ENCODE peak calls at places on chromosomes 6 and 20, in four cellular contexts. Y, O, U and L are unnamed samples.

GRCh38 chr6:135257641-135258405 is 76.7 kb downstream of the MYB start:
- DNase-seq in Y (no peak), U (no peak), O (no peak), L (no peak)

GRCh38 chr20:18637296-18637695 is 49.4 kb downstream of the DTD1 start:
- DNase-seq in O (no peak), U (no peak), Y (no peak), L (no peak)

GRCh38 chr6:1191141-1191630 is 120.7 kb upstream of the FOXQ1 start:
- DNase-seq in O (no peak), Y (no peak), U (no peak), L (no peak)

GRCh38 chr6:170211404-170212025 is 79.4 kb downstream of the DLL1 start:
- DNase-seq in U (no peak), Y (no peak), O (no peak), L (no peak)

GRCh38 chr6:119333707-119334295 is 15.8 kb downstream of the MAN1A1 start:
- DNase-seq in O (no peak), U (no peak), Y (no peak), L (no peak)

GRCh38 chr6:80445752-80446151 is 339.3 kb downstream of the BCKDHB start:
- DNase-seq in Y (no peak), O (no peak), U (no peak), L (no peak)

GRCh38 chr20:40809361-40809760 is 120.3 kb upstream of the MAFB start:
- DNase-seq in U (no peak), Y (no peak), O (no peak), L (no peak)

GRCh38 chr6:41092421-41093140 is 19.8 kb downstream of the NFYA start:
- DNase-seq in Y (no peak), O (no peak), U (no peak), L (no peak)

GRCh38 chr6:144595266-144595665 is 310.1 kb downstream of the UTRN start:
- DNase-seq in U (no peak), O (no peak), Y (no peak), L (no peak)

GRCh38 chr6:167255918-167256553 is 35.1 kb upstream of the UNC93A start:
- DNase-seq in Y (no peak), O (no peak), U (no peak), L (no peak)

GRCh38 chr6:56510984-56511531 is 131.6 kb downstream of the DST start:
- DNase-seq in Y (peak; percentile 46), O (no peak), U (no peak), L (no peak)

GRCh38 chr6:143187173-143187908 is 126.7 kb downstream of the AIG1 start:
- DNase-seq in O (no peak), Y (no peak), U (no peak), L (no peak)

GRCh38 chr6:16723833-16724232 is 37.4 kb downstream of the ATXN1 start:
- DNase-seq in O (no peak), U (no peak), Y (no peak), L (no peak)

GRCh38 chr6:110953633-110954303 is 4.7 kb upstream of the GTF3C6 start:
- DNase-seq in O (no peak), U (no peak), Y (no peak), L (no peak)

GRCh38 chr20:53839423-53840176 is 230.8 kb downstream of the BCAS1 start:
- DNase-seq in Y (no peak), U (peak; percentile 96), O (peak; percentile 95), L (no peak)

GRCh38 chr20:61120595-61121515 is 131.2 kb upstream of the CDH4 start:
- DNase-seq in O (peak; percentile 65), Y (no peak), U (no peak), L (no peak)

GRCh38 chr6:157393667-157394329 is 12.8 kb downstream of the ZDHHC14 start:
- DNase-seq in Y (peak; percentile 61), U (no peak), O (no peak), L (no peak)

GRCh38 chr6:17985934-17986655 is 1.3 kb downstream of the KIF13A start:
- DNase-seq in U (no peak), O (no peak), Y (no peak), L (no peak)

GRCh38 chr6:47353822-47354221 is 44.1 kb upstream of the TNFRSF21 start:
- DNase-seq in O (peak; percentile 52), U (no peak), Y (no peak), L (no peak)

GRCh38 chr20:41316602-41317535 is 662 bp downstream of the ZHX3 start:
- DNase-seq in Y (peak; percentile 91), O (peak; percentile 58), U (no peak), L (peak; percentile 79)

GRCh38 chr6:137495652-137496391 is 1.6 kb upstream of the OLIG3 start:
- DNase-seq in Y (no peak), O (no peak), U (no peak), L (peak; percentile 11)
- TF ChIP-seq SPI1 in Y (no peak), O (no peak), U (no peak), L (no peak)

GRCh38 chr6:7238900-7239589 is 74.0 kb downstream of the SSR1 start:
- DNase-seq in U (no peak), O (peak; percentile 89), Y (peak; percentile 86), L (no peak)
- TF ChIP-seq SPI1 in U (no peak), O (no peak), Y (no peak), L (no peak)

GRCh38 chr20:63766695-63767426 is 27.3 kb downstream of the SLC2A4RG start:
- DNase-seq in Y (no peak), O (no peak), U (no peak), L (no peak)

GRCh38 chr20:63767886-63768285 is 28.3 kb downstream of the SLC2A4RG start:
- DNase-seq in U (no peak), O (no peak), Y (no peak), L (no peak)

GRCh38 chr20:63767456-63767855 is 27.9 kb downstream of the SLC2A4RG start:
- DNase-seq in Y (no peak), U (no peak), O (no peak), L (no peak)

GRCh38 chr20:63765918-63766317 is 26.3 kb downstream of the SLC2A4RG start:
- DNase-seq in U (no peak), O (no peak), Y (no peak), L (no peak)

DNA sequence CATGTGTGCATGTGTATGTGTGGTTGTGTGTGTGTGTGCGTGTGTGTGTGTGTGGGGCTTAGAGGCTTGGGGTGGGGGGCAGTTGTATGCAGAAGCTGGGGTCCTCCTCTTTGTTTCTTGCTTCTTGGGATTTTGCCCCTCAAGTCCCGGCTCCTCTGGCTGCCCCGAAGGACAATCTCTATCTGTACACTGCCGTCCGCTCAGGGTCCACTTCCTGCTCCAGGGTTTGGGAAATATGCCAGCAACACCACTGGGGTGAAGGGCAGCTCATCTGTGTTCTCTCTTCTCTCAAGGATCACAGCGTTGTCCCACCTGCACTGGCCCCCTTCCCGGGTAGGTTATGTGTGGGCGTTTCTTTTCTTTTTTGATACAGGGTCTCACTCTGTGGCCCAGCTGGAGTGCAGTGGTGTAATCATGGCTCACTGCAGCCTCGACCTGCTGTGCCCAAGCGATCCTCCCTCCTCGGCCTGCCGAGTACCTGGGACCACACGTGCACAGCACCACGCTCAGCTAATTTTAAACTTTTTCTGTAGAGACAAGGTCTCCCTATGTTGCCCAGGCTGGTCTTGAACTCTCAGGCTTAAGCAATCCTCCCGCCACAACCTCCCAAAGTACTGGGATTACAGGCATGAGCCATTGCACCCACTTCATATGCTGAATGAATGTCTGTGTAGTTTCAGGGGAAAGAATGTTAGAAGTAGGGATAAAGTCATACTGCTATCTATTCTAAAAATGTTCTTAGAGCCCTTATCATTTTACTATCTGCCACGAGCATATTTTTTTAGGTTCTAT is 25.7 kb downstream of the SLC2A4RG start:
- DNase-seq in Y (no peak), U (no peak), O (no peak), L (no peak)
- TF ChIP-seq SPI1 in Y (no peak), U (no peak), O (no peak), L (no peak)

GRCh38 chr6:100271625-100272024 is 193.1 kb downstream of the SIM1 start:
- DNase-seq in Y (peak; percentile 46), O (no peak), U (no peak), L (no peak)
- TF ChIP-seq SPI1 in Y (no peak), O (no peak), U (no peak), L (no peak)

DNA sequence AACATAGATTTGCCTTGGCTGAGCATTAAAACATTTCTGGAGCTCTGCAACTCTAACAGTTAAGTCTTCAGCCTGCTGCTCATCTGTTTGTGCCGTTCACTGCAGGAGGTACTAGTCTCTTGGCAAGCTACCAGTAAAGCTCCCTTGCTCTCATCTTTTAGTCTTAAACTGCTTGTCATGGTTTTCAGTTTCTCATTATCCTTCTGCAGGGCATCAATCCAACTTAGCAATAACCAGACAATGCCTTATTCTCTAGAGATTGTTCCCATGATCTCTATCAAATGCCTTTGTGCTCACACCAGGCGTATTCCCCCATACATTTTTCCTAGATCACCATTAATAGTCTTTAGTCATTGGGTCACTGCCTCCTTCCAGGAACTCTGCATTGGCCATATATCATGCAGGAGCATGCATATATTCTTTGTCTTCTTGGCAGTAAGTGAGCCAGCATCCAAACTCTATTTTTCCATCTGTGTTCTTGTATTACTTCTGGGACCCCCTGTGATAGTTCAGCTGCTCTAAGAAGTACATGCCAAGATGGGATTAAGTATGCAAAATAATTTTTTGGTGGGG is 171.4 kb downstream of the GRM1 start:
- DNase-seq in O (no peak), U (no peak), Y (no peak), L (no peak)
- TF ChIP-seq SPI1 in O (no peak), U (no peak), Y (no peak), L (no peak)

GRCh38 chr20:47887477-47888080 is 102.3 kb upstream of the SULF2 start:
- DNase-seq in U (no peak), Y (no peak), O (no peak), L (no peak)
- TF ChIP-seq SPI1 in U (no peak), Y (no peak), O (no peak), L (no peak)

GRCh38 chr20:4951299-4951698 is 50.0 kb downstream of the SLC23A2 start:
- DNase-seq in O (no peak), Y (no peak), U (no peak), L (no peak)
- TF ChIP-seq SPI1 in O (no peak), Y (no peak), U (no peak), L (no peak)

DNA sequence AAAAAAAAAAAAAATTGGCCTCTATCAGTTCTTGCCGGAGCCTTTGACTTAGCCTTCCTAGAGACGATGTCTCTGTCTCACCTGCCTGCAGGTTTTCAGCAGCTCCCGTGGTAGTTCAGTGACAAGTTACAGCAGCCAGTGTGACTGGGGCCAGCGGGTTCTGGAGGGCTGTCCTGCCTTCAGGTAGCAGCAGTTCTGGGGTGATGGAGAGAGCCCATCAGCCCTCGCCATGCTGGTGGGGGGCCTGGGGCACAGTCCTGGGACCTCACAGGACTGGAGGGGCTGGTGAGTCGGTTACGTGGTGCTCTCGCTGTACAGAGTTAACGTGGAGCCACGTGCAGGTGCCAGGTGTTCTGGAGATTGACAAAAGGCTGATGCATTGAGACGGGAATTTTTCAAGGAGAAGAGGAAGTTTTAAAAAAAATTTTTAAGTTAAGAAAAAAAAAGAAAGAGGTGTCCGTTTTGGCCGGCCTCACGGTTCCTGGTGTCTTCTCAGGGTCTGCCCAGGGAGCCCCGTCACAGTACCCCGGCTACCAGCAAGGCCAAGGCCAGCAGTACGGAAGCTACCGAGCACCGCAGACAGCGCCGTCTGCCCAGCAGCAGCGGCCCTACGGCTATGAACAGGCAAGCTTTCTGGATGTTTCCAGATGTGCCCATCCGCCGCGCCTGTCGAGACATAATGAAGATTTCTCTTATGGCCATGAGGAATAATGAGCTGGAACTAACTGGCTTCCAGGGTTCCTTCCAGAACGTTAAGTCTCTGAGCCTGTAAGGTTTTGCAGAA is 8.6 kb upstream of the MTG2 start:
- DNase-seq in O (no peak), Y (no peak), U (no peak), L (no peak)
- TF ChIP-seq SPI1 in O (no peak), Y (no peak), U (no peak), L (no peak)